ENCODE peak calls at places on chromosomes 6 and 20, in four cellular contexts. One of them, this sample, is unnamed.

GRCh38 chr6:16397623-16398022 is 159.2 kb downstream of the GMPR start:
- DNase-seq in heart left ventricle: no peak
- DNase-seq in choroid plexus epithelial cell: no peak
- DNase-seq in cardiac muscle cell: no peak
- DNase-seq in this sample: no peak

GRCh38 chr6:145044606-145045275 is 690.6 kb downstream of the EPM2A start:
- DNase-seq in heart left ventricle: no peak
- DNase-seq in choroid plexus epithelial cell: peak; percentile 84
- DNase-seq in cardiac muscle cell: peak; percentile 15
- DNase-seq in this sample: peak; percentile 74

GRCh38 chr20:58473818-58474425 is 41.3 kb downstream of the APCDD1L start:
- DNase-seq in heart left ventricle: no peak
- DNase-seq in choroid plexus epithelial cell: no peak
- DNase-seq in cardiac muscle cell: no peak
- DNase-seq in this sample: no peak

GRCh38 chr20:48626226-48626937 is 201.4 kb downstream of the PREX1 start:
- DNase-seq in heart left ventricle: no peak
- DNase-seq in choroid plexus epithelial cell: peak; percentile 17
- DNase-seq in cardiac muscle cell: no peak
- DNase-seq in this sample: peak; percentile 23

GRCh38 chr6:111979633-111980032 is 74.3 kb upstream of the CCN6 start:
- DNase-seq in heart left ventricle: no peak
- DNase-seq in choroid plexus epithelial cell: no peak
- DNase-seq in cardiac muscle cell: no peak
- DNase-seq in this sample: no peak

GRCh38 chr20:52461602-52462001 is 270.0 kb upstream of the ZFP64 start:
- DNase-seq in heart left ventricle: no peak
- DNase-seq in choroid plexus epithelial cell: peak; percentile 19
- DNase-seq in cardiac muscle cell: no peak
- DNase-seq in this sample: no peak

GRCh38 chr20:59751075-59751711 is 146.9 kb downstream of the PHACTR3 start:
- DNase-seq in heart left ventricle: peak; percentile 87
- DNase-seq in choroid plexus epithelial cell: peak; percentile 33
- DNase-seq in cardiac muscle cell: no peak
- DNase-seq in this sample: peak; percentile 29

GRCh38 chr20:45080867-45081616 is 19.9 kb downstream of the KCNS1 start:
- DNase-seq in heart left ventricle: no peak
- DNase-seq in choroid plexus epithelial cell: peak; percentile 57
- DNase-seq in cardiac muscle cell: peak; percentile 3
- DNase-seq in this sample: peak; percentile 29

GRCh38 chr6:73710470-73710869 is 14.5 kb downstream of the CD109 start:
- DNase-seq in heart left ventricle: no peak
- DNase-seq in choroid plexus epithelial cell: peak; percentile 89
- DNase-seq in cardiac muscle cell: no peak
- DNase-seq in this sample: peak; percentile 62

GRCh38 chr6:16227048-16227562 is 11.3 kb upstream of the GMPR start:
- DNase-seq in heart left ventricle: no peak
- DNase-seq in choroid plexus epithelial cell: no peak
- DNase-seq in cardiac muscle cell: no peak
- DNase-seq in this sample: no peak

GRCh38 chr6:127554435-127555006 is 22.5 kb upstream of the C6orf58 start:
- DNase-seq in heart left ventricle: no peak
- DNase-seq in choroid plexus epithelial cell: peak; percentile 57
- DNase-seq in cardiac muscle cell: peak; percentile 39
- DNase-seq in this sample: peak; percentile 64

GRCh38 chr20:44811150-44811685 is 872 bp upstream of the RIMS4 start:
- DNase-seq in heart left ventricle: no peak
- DNase-seq in choroid plexus epithelial cell: no peak
- DNase-seq in cardiac muscle cell: no peak
- DNase-seq in this sample: no peak

GRCh38 chr20:50588034-50588736 is 78.0 kb downstream of the PTPN1 start:
- DNase-seq in heart left ventricle: peak; percentile 88
- DNase-seq in choroid plexus epithelial cell: peak; percentile 76
- DNase-seq in cardiac muscle cell: peak; percentile 70
- DNase-seq in this sample: peak; percentile 69

GRCh38 chr20:41668057-41668749 is 50.0 kb upstream of the CHD6 start:
- DNase-seq in heart left ventricle: no peak
- DNase-seq in choroid plexus epithelial cell: no peak
- DNase-seq in cardiac muscle cell: no peak
- DNase-seq in this sample: no peak

GRCh38 chr6:105714846-105715245 is 312.0 kb upstream of the PREP start:
- DNase-seq in heart left ventricle: no peak
- DNase-seq in choroid plexus epithelial cell: no peak
- DNase-seq in cardiac muscle cell: no peak
- DNase-seq in this sample: no peak

GRCh38 chr6:11613858-11614257 is 76.3 kb downstream of the TMEM170B start:
- DNase-seq in heart left ventricle: no peak
- DNase-seq in choroid plexus epithelial cell: peak; percentile 91
- DNase-seq in cardiac muscle cell: no peak
- DNase-seq in this sample: peak; percentile 90

GRCh38 chr20:24743641-24744040 is 205.4 kb upstream of the CST7 start:
- DNase-seq in heart left ventricle: no peak
- DNase-seq in choroid plexus epithelial cell: no peak
- DNase-seq in cardiac muscle cell: no peak
- DNase-seq in this sample: no peak

GRCh38 chr6:102075539-102075938 is 682.0 kb downstream of the GRIK2 start:
- DNase-seq in heart left ventricle: no peak
- DNase-seq in choroid plexus epithelial cell: peak; percentile 17
- DNase-seq in cardiac muscle cell: no peak
- DNase-seq in this sample: peak; percentile 13

DNA sequence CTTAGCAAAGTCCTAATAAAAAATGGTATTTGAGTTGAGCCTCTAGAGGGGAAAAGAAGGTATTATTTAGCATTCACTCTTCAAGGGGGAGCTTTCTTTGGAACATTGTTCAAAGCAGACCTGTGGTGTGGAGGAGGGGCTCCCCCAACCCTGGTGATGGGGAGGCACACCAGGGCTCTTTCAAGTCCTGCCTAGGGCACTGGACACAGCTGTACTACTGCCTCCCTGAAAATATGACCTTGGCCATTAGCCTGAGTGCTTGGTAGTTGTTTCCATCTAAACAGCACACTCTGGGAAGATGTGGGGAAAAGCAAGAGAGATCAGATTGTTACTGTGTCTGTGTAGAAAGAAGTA is 215.1 kb upstream of the CNR1 start:
- DNase-seq in heart left ventricle: no peak
- DNase-seq in choroid plexus epithelial cell: no peak
- DNase-seq in cardiac muscle cell: no peak
- DNase-seq in this sample: no peak
- H3K4me3 ChIP-seq in heart left ventricle: no peak overlapping the region
- H3K4me3 ChIP-seq in choroid plexus epithelial cell: no peak overlapping the region
- H3K4me3 ChIP-seq in cardiac muscle cell: no peak overlapping the region
- H3K4me3 ChIP-seq in this sample: no peak overlapping the region

GRCh38 chr20:19756756-19757486 is 1.1 kb upstream of the RIN2 start:
- DNase-seq in heart left ventricle: no peak
- DNase-seq in choroid plexus epithelial cell: no peak
- DNase-seq in cardiac muscle cell: no peak
- DNase-seq in this sample: no peak
- TF ChIP-seq CTCF in heart left ventricle: no peak
- TF ChIP-seq CTCF in choroid plexus epithelial cell: no peak
- TF ChIP-seq CTCF in cardiac muscle cell: no peak
- TF ChIP-seq CTCF in this sample: no peak

DNA sequence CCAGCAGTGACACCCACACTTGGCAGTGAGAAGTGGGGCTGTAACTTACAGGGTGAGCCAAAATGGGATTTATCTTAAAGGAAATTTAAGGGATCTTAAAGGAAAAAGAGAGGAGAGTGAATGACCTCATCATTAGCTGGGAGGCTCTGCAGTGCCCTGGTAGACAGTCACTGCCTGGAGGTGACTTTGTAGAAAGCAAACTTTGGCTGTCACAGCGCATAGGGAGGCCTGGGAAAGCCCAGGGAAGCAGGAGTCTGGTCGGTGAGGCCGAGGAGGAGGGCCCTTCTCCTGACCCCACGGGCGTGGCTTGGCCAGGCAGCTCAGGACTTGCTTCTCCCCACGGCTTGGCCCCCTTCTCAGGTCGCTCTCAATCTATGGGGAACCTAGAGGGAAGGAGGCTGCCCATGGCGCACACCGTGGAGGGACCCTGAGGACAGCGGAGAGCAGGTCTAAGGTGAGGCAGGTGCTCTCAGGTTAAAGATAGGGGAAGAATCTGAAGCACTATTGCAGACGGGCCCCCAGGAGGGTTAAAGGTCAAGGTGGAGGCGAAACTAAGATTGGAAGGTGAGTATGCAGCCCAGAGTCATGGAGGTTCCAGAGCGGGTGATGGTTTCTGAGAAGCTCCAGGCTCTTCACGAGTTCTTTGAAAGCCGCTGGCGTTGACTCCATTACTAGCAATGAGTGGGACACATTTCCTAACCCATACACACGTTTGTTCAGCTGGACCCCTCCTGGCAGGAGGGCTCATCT is 15.6 kb upstream of the RIPK1 start:
- DNase-seq in heart left ventricle: no peak
- DNase-seq in choroid plexus epithelial cell: no peak
- DNase-seq in cardiac muscle cell: no peak
- DNase-seq in this sample: no peak
- H3K4me3 ChIP-seq in heart left ventricle: no peak overlapping the region
- H3K4me3 ChIP-seq in choroid plexus epithelial cell: no peak overlapping the region
- H3K4me3 ChIP-seq in cardiac muscle cell: no peak overlapping the region
- H3K4me3 ChIP-seq in this sample: no peak overlapping the region

DNA sequence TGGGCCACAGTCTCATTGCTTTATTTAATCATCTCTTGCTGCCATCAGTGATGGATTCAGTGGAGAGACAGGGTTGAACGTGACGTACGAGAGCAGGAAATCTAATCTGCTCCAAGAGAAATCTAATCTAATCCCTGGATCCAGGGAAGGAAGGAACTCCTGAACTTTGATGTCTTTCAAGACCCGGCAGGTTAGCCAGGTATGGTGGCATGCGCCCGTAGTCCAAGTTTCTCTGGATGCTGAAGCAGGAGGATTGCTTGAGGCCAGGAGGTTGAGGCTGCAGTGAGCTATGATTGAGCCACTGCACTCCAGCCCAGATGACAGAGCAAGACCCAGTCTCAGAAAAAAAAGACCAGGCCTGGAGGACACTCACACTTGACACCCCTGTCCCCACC is 11.4 kb upstream of the PGC start:
- DNase-seq in heart left ventricle: peak; percentile 10
- DNase-seq in choroid plexus epithelial cell: no peak
- DNase-seq in cardiac muscle cell: no peak
- DNase-seq in this sample: no peak
- TF ChIP-seq CTCF in heart left ventricle: no peak
- TF ChIP-seq CTCF in choroid plexus epithelial cell: no peak
- TF ChIP-seq CTCF in cardiac muscle cell: no peak
- TF ChIP-seq CTCF in this sample: no peak

DNA sequence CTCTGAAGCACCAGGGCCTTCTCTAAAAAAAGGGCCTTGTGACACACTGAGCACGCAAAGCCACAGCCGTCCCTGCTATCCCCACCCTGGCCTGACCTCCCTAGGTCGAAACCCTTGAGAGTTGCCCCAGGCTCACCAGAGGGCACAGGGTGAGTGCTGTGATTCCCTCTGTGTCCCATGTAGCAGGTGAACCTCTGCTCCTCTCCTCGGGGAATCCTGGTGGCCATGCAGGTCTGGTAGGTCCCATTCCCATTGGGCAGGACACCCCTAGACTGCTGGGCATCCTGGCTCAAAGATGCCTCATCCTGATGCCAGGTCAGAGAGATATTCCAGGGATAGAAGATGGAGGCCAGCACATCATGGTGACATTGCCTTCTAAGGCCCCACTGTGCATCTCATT is 20.9 kb downstream of the HLA-F start:
- DNase-seq in heart left ventricle: no peak
- DNase-seq in choroid plexus epithelial cell: no peak
- DNase-seq in cardiac muscle cell: no peak
- DNase-seq in this sample: no peak
- H3K4me3 ChIP-seq in heart left ventricle: no peak overlapping the region
- H3K4me3 ChIP-seq in choroid plexus epithelial cell: no peak overlapping the region
- H3K4me3 ChIP-seq in cardiac muscle cell: no peak overlapping the region
- H3K4me3 ChIP-seq in this sample: no peak overlapping the region

GRCh38 chr6:28580484-28580883 is 54.8 kb downstream of the GPX5 start:
- DNase-seq in heart left ventricle: no peak
- DNase-seq in choroid plexus epithelial cell: no peak
- DNase-seq in cardiac muscle cell: no peak
- DNase-seq in this sample: peak; percentile 23
- TF ChIP-seq CTCF in heart left ventricle: no peak
- TF ChIP-seq CTCF in choroid plexus epithelial cell: no peak
- TF ChIP-seq CTCF in cardiac muscle cell: peak; percentile 6
- TF ChIP-seq CTCF in this sample: peak; percentile 23

GRCh38 chr20:63968136-63968927 is 1.4 kb downstream of the ZNF512B start:
- DNase-seq in heart left ventricle: peak; percentile 50
- DNase-seq in choroid plexus epithelial cell: no peak
- DNase-seq in cardiac muscle cell: no peak
- DNase-seq in this sample: no peak
- H3K4me3 ChIP-seq in heart left ventricle: peak overlapping the region; percentile 51
- H3K4me3 ChIP-seq in choroid plexus epithelial cell: peak overlapping the region; percentile 67
- H3K4me3 ChIP-seq in cardiac muscle cell: peak overlapping the region; percentile 56
- H3K4me3 ChIP-seq in this sample: peak overlapping the region; percentile 64

GRCh38 chr6:114327074-114327473 is 15.7 kb downstream of the HS3ST5 start:
- DNase-seq in heart left ventricle: no peak
- DNase-seq in choroid plexus epithelial cell: no peak
- DNase-seq in cardiac muscle cell: no peak
- DNase-seq in this sample: no peak
- TF ChIP-seq CTCF in heart left ventricle: no peak
- TF ChIP-seq CTCF in choroid plexus epithelial cell: no peak
- TF ChIP-seq CTCF in cardiac muscle cell: no peak
- TF ChIP-seq CTCF in this sample: no peak

DNA sequence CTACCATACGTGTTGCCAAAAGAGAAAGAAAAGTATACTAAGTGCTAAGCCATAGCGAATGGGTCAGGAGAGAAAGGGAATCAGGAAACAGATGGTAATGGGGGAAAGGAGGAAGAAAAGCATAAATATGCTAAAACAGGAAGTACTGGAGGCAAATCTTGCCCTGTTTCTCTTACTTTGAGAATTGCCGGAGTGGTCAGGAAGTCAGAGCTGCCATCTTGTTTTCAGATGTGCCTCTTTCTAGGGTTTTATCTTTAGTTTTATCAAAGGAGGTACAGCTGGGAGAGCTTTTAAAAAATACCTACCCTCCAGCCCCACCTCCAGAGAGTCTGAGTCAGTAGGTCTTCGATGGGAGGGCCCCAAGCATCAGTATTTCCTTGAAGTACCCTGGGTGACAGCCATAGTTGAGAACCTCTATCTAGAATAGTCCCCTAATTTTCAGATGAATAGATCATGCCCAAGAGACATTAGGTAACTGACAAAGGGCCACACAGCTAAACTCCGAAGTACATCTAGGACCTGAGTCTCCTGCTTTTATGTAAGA is 193.3 kb downstream of the CLIC5 start:
- DNase-seq in heart left ventricle: no peak
- DNase-seq in choroid plexus epithelial cell: no peak
- DNase-seq in cardiac muscle cell: no peak
- DNase-seq in this sample: no peak
- H3K4me3 ChIP-seq in heart left ventricle: no peak overlapping the region
- H3K4me3 ChIP-seq in choroid plexus epithelial cell: no peak overlapping the region
- H3K4me3 ChIP-seq in cardiac muscle cell: no peak overlapping the region
- H3K4me3 ChIP-seq in this sample: no peak overlapping the region